ENCODE peak calls at places on chromosomes 5 and 9, in eight cellular contexts. C is right lobe of liver, P is fibroblast of the aortic adventitia, X is endothelial cell, K is GM13977, I is tibial nerve, L is astrocyte, V is fibroblast of mammary gland. G is an unnamed sample.

GRCh38 chr5:150285114-150285513 is 4.5 kb downstream of the CAMK2A start:
- DNase-seq in C (peak; percentile 26), P (no peak), X (no peak), K (no peak), I (no peak), L (peak; percentile 44), V (peak; percentile 59), G (peak; percentile 2)

GRCh38 chr5:74206571-74207550 is 433.7 kb downstream of the ENC1 start:
- DNase-seq in C (no peak), P (peak; percentile 70), X (no peak), K (no peak), I (peak; percentile 61), L (peak; percentile 84), V (peak; percentile 79), G (no peak)

GRCh38 chr9:87590996-87591395 is 93.3 kb downstream of the DAPK1 start:
- DNase-seq in C (no peak), P (no peak), X (no peak), K (no peak), I (no peak), L (no peak), V (no peak), G (no peak)

GRCh38 chr5:73028991-73029540 is 73.2 kb downstream of the FCHO2 start:
- DNase-seq in C (no peak), P (peak; percentile 70), X (no peak), K (no peak), I (no peak), L (peak; percentile 39), V (peak; percentile 9), G (no peak)

GRCh38 chr5:131795879-131796792 is 681 bp downstream of the FNIP1 start:
- DNase-seq in C (peak; percentile 92), P (peak; percentile 59), X (peak; percentile 61), K (peak; percentile 50), I (peak; percentile 61), L (peak; percentile 39), V (peak; percentile 42), G (peak; percentile 68)

GRCh38 chr5:72123764-72124163 is 16.5 kb downstream of the MAP1B start:
- DNase-seq in C (no peak), P (no peak), X (no peak), K (no peak), I (no peak), L (no peak), V (no peak), G (no peak)

GRCh38 chr9:98861881-98862501 is 54.5 kb downstream of the GALNT12 start:
- DNase-seq in C (no peak), P (peak; percentile 81), X (no peak), K (no peak), I (peak; percentile 64), L (no peak), V (peak; percentile 100), G (no peak)

GRCh38 chr5:133075572-133076536 is 24.0 kb downstream of the HSPA4 start:
- DNase-seq in C (no peak), P (peak; percentile 27), X (no peak), K (no peak), I (no peak), L (no peak), V (no peak), G (no peak)

GRCh38 chr5:37086466-37087178 is 162.6 kb downstream of the CPLANE1 start:
- DNase-seq in C (no peak), P (peak; percentile 24), X (no peak), K (no peak), I (no peak), L (peak; percentile 39), V (peak; percentile 65), G (no peak)

GRCh38 chr5:51684794-51685355 is 301.6 kb downstream of the ISL1 start:
- DNase-seq in C (no peak), P (peak; percentile 2), X (no peak), K (no peak), I (no peak), L (no peak), V (no peak), G (no peak)

GRCh38 chr5:117657591-117657990 is 1083.0 kb upstream of the SEMA6A start:
- DNase-seq in C (no peak), P (peak; percentile 3), X (no peak), K (no peak), I (no peak), L (no peak), V (no peak), G (no peak)

GRCh38 chr5:66551920-66552319 is 44.3 kb upstream of the MAST4 start:
- DNase-seq in C (no peak), P (peak; percentile 47), X (no peak), K (no peak), I (no peak), L (peak; percentile 4), V (no peak), G (no peak)

GRCh38 chr9:69877852-69878507 is 57.4 kb downstream of the CFAP95 start:
- DNase-seq in C (no peak), P (peak; percentile 78), X (peak; percentile 8), K (peak; percentile 15), I (peak; percentile 18), L (no peak), V (peak; percentile 60), G (no peak)
- TF ChIP-seq CTCF in C (peak; percentile 66), P (peak; percentile 70), X (peak; percentile 28), K (peak; percentile 61), I (peak; percentile 50), L (peak; percentile 69), V (peak; percentile 60), G (no peak)

DNA sequence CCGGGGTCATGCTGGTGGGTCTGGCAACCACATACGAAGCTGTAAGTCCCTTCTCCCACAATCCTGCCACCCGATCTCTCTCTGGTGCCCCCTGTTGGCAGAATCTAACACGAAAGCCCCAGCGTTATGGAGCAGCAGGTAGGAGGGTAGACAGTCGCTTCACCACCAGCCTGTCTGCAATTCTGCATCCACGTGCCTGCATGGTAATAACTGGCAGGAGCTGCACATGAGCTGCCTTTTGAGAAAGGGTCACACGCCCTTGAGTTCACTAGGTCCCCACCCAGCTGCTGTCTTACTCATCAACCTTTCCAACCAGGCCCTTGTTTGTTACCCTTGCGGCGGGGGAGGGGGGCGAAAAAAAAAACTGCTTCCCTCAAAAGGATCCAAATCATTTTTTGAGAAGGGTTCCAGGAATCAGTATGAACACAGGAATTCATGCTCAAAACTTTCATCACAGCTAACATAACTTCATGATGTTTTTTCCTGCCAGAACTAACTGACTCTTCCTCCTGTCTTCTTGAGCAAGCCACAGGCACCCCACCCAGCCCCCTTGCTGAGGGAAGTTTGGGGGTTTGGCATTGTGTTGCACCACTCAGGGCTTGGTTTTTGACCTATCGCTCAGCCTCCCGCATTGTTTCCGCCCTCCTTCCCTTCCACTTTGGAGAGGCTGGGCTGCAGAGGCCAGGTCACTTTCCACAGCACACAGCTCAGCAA is 19.6 kb upstream of the TMEM252 start:
- DNase-seq in C (peak; percentile 65), P (peak; percentile 84), X (peak; percentile 63), K (peak; percentile 50), I (peak; percentile 50), L (no peak), V (peak; percentile 70), G (peak; percentile 54)
- TF ChIP-seq CTCF in C (peak; percentile 49), P (peak; percentile 47), X (peak; percentile 56), K (peak; percentile 67), I (peak; percentile 30), L (peak; percentile 8), V (peak; percentile 40), G (peak; percentile 50)

GRCh38 chr5:139363937-139364336 is 19.2 kb downstream of the SLC23A1 start:
- DNase-seq in C (no peak), P (no peak), X (no peak), K (no peak), I (no peak), L (no peak), V (no peak), G (no peak)

GRCh38 chr5:139371482-139372435 is 11.3 kb downstream of the SLC23A1 start:
- DNase-seq in C (no peak), P (no peak), X (no peak), K (no peak), I (no peak), L (peak; percentile 66), V (peak; percentile 67), G (no peak)

GRCh38 chr5:139369181-139369580 is 13.9 kb downstream of the SLC23A1 start:
- DNase-seq in C (no peak), P (peak; percentile 21), X (no peak), K (no peak), I (no peak), L (peak; percentile 66), V (peak; percentile 64), G (no peak)

GRCh38 chr5:139364466-139364865 is 18.6 kb downstream of the SLC23A1 start:
- DNase-seq in C (no peak), P (no peak), X (no peak), K (no peak), I (no peak), L (no peak), V (no peak), G (no peak)

DNA sequence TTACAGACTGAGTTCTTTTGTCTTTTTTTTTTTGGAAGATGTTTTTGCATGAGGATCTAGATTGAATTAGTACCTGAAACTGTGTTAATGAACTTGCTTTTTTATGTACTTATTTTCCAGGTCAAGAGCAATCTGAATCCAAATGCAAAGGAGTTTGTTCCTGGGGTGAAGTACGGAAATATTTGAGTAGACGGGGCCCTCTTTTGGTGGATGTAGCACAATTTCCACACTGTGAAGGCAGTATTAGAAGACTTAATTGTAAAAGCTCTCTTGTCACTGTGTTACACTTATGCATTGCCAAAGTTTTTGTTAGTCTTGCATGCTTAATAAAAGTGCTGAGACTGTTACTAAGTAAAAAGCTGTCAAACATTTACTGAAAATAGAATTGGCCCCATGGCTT is 14.5 kb downstream of the SLC23A1 start:
- DNase-seq in C (no peak), P (no peak), X (no peak), K (no peak), I (no peak), L (no peak), V (no peak), G (no peak)
- TF ChIP-seq CTCF in C (peak; percentile 5), P (no peak), X (no peak), K (peak; percentile 37), I (no peak), L (no peak), V (peak; percentile 10), G (no peak)

GRCh38 chr5:115459844-115460243 is 84.7 kb downstream of the FEM1C start:
- DNase-seq in C (no peak), P (peak; percentile 76), X (no peak), K (no peak), I (no peak), L (peak; percentile 88), V (peak; percentile 89), G (no peak)
- TF ChIP-seq CTCF in C (no peak), P (no peak), X (no peak), K (no peak), I (no peak), L (no peak), V (no peak), G (no peak)

GRCh38 chr5:136799806-136800372 is 434.5 kb upstream of the TRPC7 start:
- DNase-seq in C (no peak), P (peak; percentile 17), X (no peak), K (no peak), I (no peak), L (peak; percentile 27), V (no peak), G (no peak)

GRCh38 chr5:136805466-136805865 is 440.1 kb upstream of the TRPC7 start:
- DNase-seq in C (no peak), P (no peak), X (no peak), K (no peak), I (no peak), L (no peak), V (no peak), G (no peak)

GRCh38 chr5:136802382-136802781 is 437.0 kb upstream of the TRPC7 start:
- DNase-seq in C (no peak), P (peak; percentile 68), X (peak; percentile 14), K (no peak), I (peak; percentile 28), L (no peak), V (peak; percentile 54), G (no peak)
- TF ChIP-seq CTCF in C (no peak), P (peak; percentile 43), X (no peak), K (peak; percentile 19), I (no peak), L (peak; percentile 40), V (peak; percentile 33), G (no peak)

G was measured in glutamatergic neuron.